ENCODE peak calls at places on chromosomes 16 and 17, in five cellular contexts. F is PC-9, L is stomach, H is AG04450, P is adrenal gland. U is an unnamed sample.

GRCh38 chr16:27252206-27252585 is 16.4 kb downstream of the NSMCE1 start:
- DNase-seq in F (no peak), L (no peak), H (no peak), P (no peak), U (no peak)

GRCh38 chr16:89049484-89050118 is 44.1 kb upstream of the ACSF3 start:
- DNase-seq in F (no peak), L (no peak), H (no peak), P (no peak), U (no peak)

GRCh38 chr17:70863436-70864248 is 694.3 kb downstream of the KCNJ2 start:
- DNase-seq in F (no peak), L (no peak), H (no peak), P (peak; percentile 16), U (no peak)

GRCh38 chr17:74531231-74531761 is at the start of gene CD300LB:
- DNase-seq in F (no peak), L (peak; percentile 24), H (no peak), P (no peak), U (no peak)

GRCh38 chr17:15261818-15262290 is 3.3 kb downstream of the PMP22 start:
- DNase-seq in F (no peak), L (no peak), H (no peak), P (no peak), U (no peak)

GRCh38 chr17:70582777-70583176 is 413.4 kb downstream of the KCNJ2 start:
- DNase-seq in F (no peak), L (no peak), H (no peak), P (no peak), U (no peak)

GRCh38 chr17:75632863-75633483 is at the start of gene SMIM5:
- DNase-seq in F (peak; percentile 85), L (peak; percentile 89), H (peak; percentile 62), P (peak; percentile 91), U (peak; percentile 50)

GRCh38 chr17:77280304-77280910 is 139.6 kb downstream of the SEC14L1 start:
- DNase-seq in F (peak; percentile 40), L (no peak), H (no peak), P (no peak), U (no peak)

GRCh38 chr17:50687200-50688066 is 20.3 kb downstream of the ANKRD40 start:
- DNase-seq in F (no peak), L (no peak), H (no peak), P (peak; percentile 65), U (no peak)

GRCh38 chr17:59304811-59305210 is 26.6 kb upstream of the YPEL2 start:
- DNase-seq in F (no peak), L (no peak), H (no peak), P (no peak), U (no peak)

GRCh38 chr16:48963901-48964615 is 317.6 kb downstream of the CBLN1 start:
- DNase-seq in F (no peak), L (no peak), H (peak; percentile 61), P (no peak), U (no peak)

GRCh38 chr16:19582050-19582784 is 26.7 kb downstream of the VPS35L start:
- DNase-seq in F (no peak), L (no peak), H (no peak), P (no peak), U (no peak)

GRCh38 chr16:89710709-89711564 is 9.4 kb upstream of the SPATA2L start:
- DNase-seq in F (no peak), L (no peak), H (no peak), P (no peak), U (no peak)

GRCh38 chr17:694239-694638 is 20.4 kb downstream of the VPS53 start:
- DNase-seq in F (peak; percentile 80), L (no peak), H (peak; percentile 97), P (no peak), U (no peak)

GRCh38 chr17:82204831-82205719 is 7.6 kb downstream of the CCDC57 start:
- DNase-seq in F (peak; percentile 40), L (no peak), H (no peak), P (peak; percentile 74), U (no peak)

GRCh38 chr17:49455226-49455968 is 39.7 kb upstream of the NGFR start:
- DNase-seq in F (no peak), L (no peak), H (no peak), P (no peak), U (no peak)

GRCh38 chr16:85072947-85073346 is 39.3 kb downstream of the CIBAR2 start:
- DNase-seq in F (no peak), L (no peak), H (peak; percentile 46), P (no peak), U (no peak)

GRCh38 chr16:54400261-54400660 is 113.7 kb upstream of the IRX3 start:
- DNase-seq in F (no peak), L (no peak), H (no peak), P (no peak), U (no peak)

GRCh38 chr17:41917957-41918391 is 777 bp downstream of the ACLY start:
- DNase-seq in F (peak; percentile 33), L (peak; percentile 64), H (no peak), P (peak; percentile 52), U (no peak)

GRCh38 chr17:63956296-63956920 is 16.3 kb downstream of the SCN4A start:
- DNase-seq in F (no peak), L (no peak), H (peak; percentile 30), P (peak; percentile 72), U (no peak)

GRCh38 chr16:5490499-5490898 is 392.9 kb upstream of the EEF2KMT start:
- DNase-seq in F (peak; percentile 13), L (no peak), H (no peak), P (peak; percentile 10), U (no peak)

GRCh38 chr17:39730095-39730921 is at the start of gene MIEN1:
- DNase-seq in F (peak; percentile 95), L (peak; percentile 95), H (peak; percentile 45), P (peak; percentile 88), U (peak; percentile 64)

GRCh38 chr17:32814837-32815236 is 62.1 kb downstream of the MYO1D start:
- DNase-seq in F (no peak), L (no peak), H (no peak), P (no peak), U (no peak)

GRCh38 chr16:3578610-3579551 is 1.7 kb upstream of the NLRC3 start:
- DNase-seq in F (no peak), L (peak; percentile 45), H (no peak), P (no peak), U (no peak)

GRCh38 chr16:12162586-12162985 is 186.1 kb downstream of the SNX29 start:
- DNase-seq in F (no peak), L (no peak), H (no peak), P (no peak), U (no peak)

GRCh38 chr16:12159672-12160071 is 183.1 kb downstream of the SNX29 start:
- DNase-seq in F (no peak), L (no peak), H (no peak), P (no peak), U (no peak)

GRCh38 chr16:12162151-12162559 is 185.6 kb downstream of the SNX29 start:
- DNase-seq in F (no peak), L (no peak), H (no peak), P (no peak), U (no peak)

GRCh38 chr16:12160249-12160648 is 183.7 kb downstream of the SNX29 start:
- DNase-seq in F (no peak), L (no peak), H (no peak), P (no peak), U (no peak)

GRCh38 chr16:12160815-12161550 is 184.4 kb downstream of the SNX29 start:
- DNase-seq in F (no peak), L (no peak), H (no peak), P (no peak), U (no peak)
- H3K27ac ChIP-seq in F (no peak overlapping the region), L (no peak overlapping the region), H (no peak overlapping the region), P (no peak overlapping the region), U (no peak overlapping the region)

DNA sequence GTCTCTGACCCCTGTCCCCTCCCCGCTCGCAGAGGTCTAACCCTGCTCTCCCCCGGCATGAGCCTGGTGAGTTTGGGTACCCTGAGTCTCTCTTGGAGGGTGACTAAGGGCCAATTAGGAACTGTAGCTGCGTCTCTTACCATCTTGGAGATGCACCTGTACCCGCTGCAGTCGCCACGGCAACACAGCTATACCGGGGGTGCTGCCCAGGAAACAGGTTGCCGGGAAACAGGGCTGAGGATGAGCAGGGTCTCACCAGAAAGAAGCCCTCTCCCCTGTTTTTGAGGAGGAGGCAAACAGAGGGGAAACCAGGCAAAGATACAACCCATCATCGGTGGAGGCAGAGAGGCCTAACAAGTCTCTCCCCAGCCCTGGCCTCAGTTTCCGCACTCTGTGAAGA is 140.2 kb downstream of the TMEM132E start:
- DNase-seq in F (no peak), L (no peak), H (no peak), P (no peak), U (no peak)
- H3K27me3 ChIP-seq in F (no peaks in the 10 kb centered on the region), L (peaks cover 25% of the 10 kb centered on the region), H (no peaks in the 10 kb centered on the region), P (no peaks in the 10 kb centered on the region), U (no peaks in the 10 kb centered on the region)

GRCh38 chr17:29929544-29930398 is at the start of gene SSH2:
- DNase-seq in F (peak; percentile 86), L (peak; percentile 93), H (peak; percentile 47), P (peak; percentile 86), U (peak; percentile 44)

GRCh38 chr17:29933379-29933778 is 3.4 kb upstream of the SSH2 start:
- DNase-seq in F (no peak), L (no peak), H (no peak), P (peak; percentile 9), U (no peak)

GRCh38 chr17:29931253-29931932 is 1.4 kb upstream of the SSH2 start:
- DNase-seq in F (peak; percentile 53), L (peak; percentile 69), H (peak; percentile 51), P (peak; percentile 66), U (no peak)

GRCh38 chr17:29929006-29929543 is 953 bp downstream of the SSH2 start:
- DNase-seq in F (peak; percentile 22), L (peak; percentile 43), H (no peak), P (peak; percentile 14), U (no peak)

DNA sequence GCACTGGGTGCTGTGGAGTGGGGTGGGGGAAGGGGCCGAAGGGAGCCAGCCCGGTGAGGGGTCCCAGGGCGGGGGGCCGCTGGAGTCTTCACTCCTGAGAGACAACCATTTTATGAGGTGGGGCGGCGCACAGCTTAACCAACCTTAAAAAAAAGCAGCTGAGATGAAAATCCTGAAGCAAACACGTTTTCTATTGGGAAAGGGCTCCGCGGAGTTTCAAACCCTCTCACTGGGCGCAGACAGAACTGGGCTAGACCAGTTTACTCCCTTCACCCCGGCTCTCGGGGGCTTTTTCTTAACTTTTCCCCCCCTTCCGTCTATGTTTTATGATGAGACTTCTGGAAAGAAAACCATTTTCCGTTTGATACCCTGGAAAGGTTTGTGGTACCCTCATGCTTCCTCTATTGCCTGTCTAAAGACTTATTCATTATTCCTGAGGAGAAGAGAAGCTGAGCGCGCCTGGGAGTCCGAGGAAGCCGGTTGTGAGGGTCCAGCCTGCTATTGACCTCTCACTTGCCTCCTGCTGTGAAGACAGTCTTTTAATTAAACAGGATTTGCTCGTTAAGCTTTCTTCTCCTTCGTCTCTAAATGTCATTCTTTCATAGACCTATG is 477 bp upstream of the SSH2 start:
- DNase-seq in F (no peak), L (no peak), H (no peak), P (no peak), U (no peak)
- H3K27ac ChIP-seq in F (peak overlapping the region; percentile 62), L (peak overlapping the region; percentile 93), H (peak overlapping the region; percentile 49), P (peak overlapping the region; percentile 83), U (peak overlapping the region; percentile 72)

GRCh38 chr17:79360196-79360595 is 250.7 kb downstream of the RBFOX3 start:
- DNase-seq in F (no peak), L (no peak), H (no peak), P (no peak), U (no peak)

GRCh38 chr17:79363552-79364275 is 247.1 kb downstream of the RBFOX3 start:
- DNase-seq in F (no peak), L (no peak), H (no peak), P (no peak), U (no peak)

GRCh38 chr17:79362996-79363305 is 247.9 kb downstream of the RBFOX3 start:
- DNase-seq in F (no peak), L (no peak), H (no peak), P (no peak), U (no peak)

GRCh38 chr17:79361221-79361734 is 249.6 kb downstream of the RBFOX3 start:
- DNase-seq in F (no peak), L (no peak), H (no peak), P (no peak), U (no peak)

GRCh38 chr17:79362086-79362995 is 248.5 kb downstream of the RBFOX3 start:
- DNase-seq in F (no peak), L (no peak), H (no peak), P (no peak), U (no peak)
- H3K27me3 ChIP-seq in F (peaks cover 94% of the 10 kb centered on the region), L (peaks cover 96% of the 10 kb centered on the region), H (peaks cover 7% of the 10 kb centered on the region), P (peaks cover 4% of the 10 kb centered on the region), U (no peaks in the 10 kb centered on the region)